ENCODE peak calls at places on chromosomes 4 and X, in four cellular contexts. One of them, this sample, is unnamed.

GRCh38 chr4:2172627-2173231 is 69.2 kb downstream of the HAUS3 start:
- DNase-seq in H9: no peak
- DNase-seq in neuronal stem cell: no peak
- DNase-seq in mesenchymal stem cell: no peak
- DNase-seq in this sample: no peak

GRCh38 chrX:153649178-153649914 is 2.3 kb downstream of the DUSP9 start:
- DNase-seq in H9: peak; percentile 76
- DNase-seq in neuronal stem cell: no peak
- DNase-seq in mesenchymal stem cell: no peak
- DNase-seq in this sample: peak; percentile 79

GRCh38 chrX:13177921-13178320 is 133.5 kb upstream of the FAM9C start:
- DNase-seq in H9: no peak
- DNase-seq in neuronal stem cell: no peak
- DNase-seq in mesenchymal stem cell: no peak
- DNase-seq in this sample: no peak

GRCh38 chr4:24963277-24963676 is 50.4 kb upstream of the CCDC149 start:
- DNase-seq in H9: peak; percentile 33
- DNase-seq in neuronal stem cell: no peak
- DNase-seq in mesenchymal stem cell: no peak
- DNase-seq in this sample: no peak

GRCh38 chrX:77174680-77175336 is 272.4 kb upstream of the FGF16 start:
- DNase-seq in H9: no peak
- DNase-seq in neuronal stem cell: no peak
- DNase-seq in mesenchymal stem cell: no peak
- DNase-seq in this sample: peak; percentile 0

GRCh38 chrX:154051210-154051810 is 31.6 kb upstream of the IRAK1 start:
- DNase-seq in H9: peak; percentile 49
- DNase-seq in neuronal stem cell: peak; percentile 24
- DNase-seq in mesenchymal stem cell: peak; percentile 66
- DNase-seq in this sample: peak; percentile 67

GRCh38 chrX:38150993-38151392 is 69.7 kb downstream of the SRPX start:
- DNase-seq in H9: no peak
- DNase-seq in neuronal stem cell: no peak
- DNase-seq in mesenchymal stem cell: no peak
- DNase-seq in this sample: no peak

GRCh38 chrX:149699761-149700160 is 12.1 kb upstream of the MAGEA11 start:
- DNase-seq in H9: no peak
- DNase-seq in neuronal stem cell: no peak
- DNase-seq in mesenchymal stem cell: no peak
- DNase-seq in this sample: peak; percentile 14

GRCh38 chr4:28490669-28491068 is 1630.0 kb downstream of the STIM2 start:
- DNase-seq in H9: no peak
- DNase-seq in neuronal stem cell: no peak
- DNase-seq in mesenchymal stem cell: no peak
- DNase-seq in this sample: peak; percentile 8

GRCh38 chr4:100016191-100016590 is 66.1 kb upstream of the H2AZ1 start:
- DNase-seq in H9: no peak
- DNase-seq in neuronal stem cell: no peak
- DNase-seq in mesenchymal stem cell: peak; percentile 85
- DNase-seq in this sample: no peak

GRCh38 chrX:57651169-57651919 is 28.7 kb downstream of the NLRP2B start:
- DNase-seq in H9: peak; percentile 28
- DNase-seq in neuronal stem cell: no peak
- DNase-seq in mesenchymal stem cell: no peak
- DNase-seq in this sample: no peak

GRCh38 chr4:122705035-122705434 is 27.5 kb upstream of the BBS12 start:
- DNase-seq in H9: no peak
- DNase-seq in neuronal stem cell: no peak
- DNase-seq in mesenchymal stem cell: no peak
- DNase-seq in this sample: no peak

GRCh38 chrX:50430917-50431316 is 39.7 kb downstream of the DGKK start:
- DNase-seq in H9: no peak
- DNase-seq in neuronal stem cell: no peak
- DNase-seq in mesenchymal stem cell: no peak
- DNase-seq in this sample: peak; percentile 33

GRCh38 chrX:46561931-46562721 is 11.4 kb upstream of the CHST7 start:
- DNase-seq in H9: no peak
- DNase-seq in neuronal stem cell: no peak
- DNase-seq in mesenchymal stem cell: no peak
- DNase-seq in this sample: no peak

GRCh38 chrX:96314974-96315373 is 369.7 kb upstream of the DIAPH2 start:
- DNase-seq in H9: no peak
- DNase-seq in neuronal stem cell: no peak
- DNase-seq in mesenchymal stem cell: peak; percentile 24
- DNase-seq in this sample: no peak

GRCh38 chr4:108170729-108171540 is 2.2 kb upstream of the LEF1 start:
- DNase-seq in H9: no peak
- DNase-seq in neuronal stem cell: peak; percentile 30
- DNase-seq in mesenchymal stem cell: peak; percentile 42
- DNase-seq in this sample: peak; percentile 72

GRCh38 chr4:6641971-6642320 is 1.5 kb downstream of the MRFAP1 start:
- DNase-seq in H9: no peak
- DNase-seq in neuronal stem cell: no peak
- DNase-seq in mesenchymal stem cell: no peak
- DNase-seq in this sample: no peak

GRCh38 chr4:7872264-7872771 is 67.3 kb downstream of the AFAP1 start:
- DNase-seq in H9: no peak
- DNase-seq in neuronal stem cell: no peak
- DNase-seq in mesenchymal stem cell: no peak
- DNase-seq in this sample: peak; percentile 88

GRCh38 chr4:169314906-169315305 is 44.1 kb upstream of the SH3RF1 start:
- DNase-seq in H9: no peak
- DNase-seq in neuronal stem cell: no peak
- DNase-seq in mesenchymal stem cell: peak; percentile 47
- DNase-seq in this sample: no peak

GRCh38 chrX:7233632-7234406 is 85.9 kb upstream of the PUDP start:
- DNase-seq in H9: no peak
- DNase-seq in neuronal stem cell: no peak
- DNase-seq in mesenchymal stem cell: no peak
- DNase-seq in this sample: no peak

GRCh38 chr4:174213734-174214101 is 69.7 kb downstream of the FBXO8 start:
- DNase-seq in H9: no peak
- DNase-seq in neuronal stem cell: peak; percentile 11
- DNase-seq in mesenchymal stem cell: peak; percentile 17
- DNase-seq in this sample: no peak

GRCh38 chr4:147034372-147034771 is 88.7 kb upstream of the TTC29 start:
- DNase-seq in H9: no peak
- DNase-seq in neuronal stem cell: no peak
- DNase-seq in mesenchymal stem cell: no peak
- DNase-seq in this sample: no peak

GRCh38 chr4:147363514-147363913 is 117.4 kb upstream of the EDNRA start:
- DNase-seq in H9: no peak
- DNase-seq in neuronal stem cell: no peak
- DNase-seq in mesenchymal stem cell: no peak
- DNase-seq in this sample: no peak

GRCh38 chr4:7173821-7174220 is 18.5 kb upstream of the SORCS2 start:
- DNase-seq in H9: peak; percentile 2
- DNase-seq in neuronal stem cell: no peak
- DNase-seq in mesenchymal stem cell: no peak
- DNase-seq in this sample: no peak

GRCh38 chr4:111961806-111962205 is 183.4 kb upstream of the FAM241A start:
- DNase-seq in H9: no peak
- DNase-seq in neuronal stem cell: no peak
- DNase-seq in mesenchymal stem cell: peak; percentile 25
- DNase-seq in this sample: no peak

GRCh38 chrX:50988649-50989048 is 78.1 kb downstream of the BMP15 start:
- DNase-seq in H9: no peak
- DNase-seq in neuronal stem cell: no peak
- DNase-seq in mesenchymal stem cell: peak; percentile 18
- DNase-seq in this sample: peak; percentile 28

GRCh38 chrX:15877380-15877779 is 22.8 kb upstream of the AP1S2 start:
- DNase-seq in H9: no peak
- DNase-seq in neuronal stem cell: no peak
- DNase-seq in mesenchymal stem cell: no peak
- DNase-seq in this sample: no peak

GRCh38 chr4:120440730-120441129 is 374.1 kb upstream of the MAD2L1 start:
- DNase-seq in H9: no peak
- DNase-seq in neuronal stem cell: no peak
- DNase-seq in mesenchymal stem cell: no peak
- DNase-seq in this sample: no peak

GRCh38 chr4:879730-880079 is 52.4 kb downstream of the GAK start:
- DNase-seq in H9: no peak
- DNase-seq in neuronal stem cell: no peak
- DNase-seq in mesenchymal stem cell: no peak
- DNase-seq in this sample: no peak

GRCh38 chr4:48877827-48878535 is 28.6 kb downstream of the OCIAD2 start:
- DNase-seq in H9: no peak
- DNase-seq in neuronal stem cell: no peak
- DNase-seq in mesenchymal stem cell: no peak
- DNase-seq in this sample: peak; percentile 36

GRCh38 chr4:52234539-52235174 is 183.6 kb downstream of the SPATA18 start:
- DNase-seq in H9: no peak
- DNase-seq in neuronal stem cell: peak; percentile 17
- DNase-seq in mesenchymal stem cell: peak; percentile 61
- DNase-seq in this sample: peak; percentile 60

GRCh38 chr4:37693450-37694190 is 7.4 kb upstream of the RELL1 start:
- DNase-seq in H9: no peak
- DNase-seq in neuronal stem cell: no peak
- DNase-seq in mesenchymal stem cell: peak; percentile 93
- DNase-seq in this sample: no peak

GRCh38 chr4:24470681-24471622 is 113.4 kb downstream of the DHX15 start:
- DNase-seq in H9: peak; percentile 43
- DNase-seq in neuronal stem cell: peak; percentile 46
- DNase-seq in mesenchymal stem cell: peak; percentile 64
- DNase-seq in this sample: peak; percentile 79

GRCh38 chrX:134694333-134694925 is 36.2 kb upstream of the PLAC1 start:
- DNase-seq in H9: no peak
- DNase-seq in neuronal stem cell: no peak
- DNase-seq in mesenchymal stem cell: no peak
- DNase-seq in this sample: no peak

GRCh38 chr4:76105652-76106051 is 31.1 kb downstream of the ART3 start:
- DNase-seq in H9: no peak
- DNase-seq in neuronal stem cell: no peak
- DNase-seq in mesenchymal stem cell: no peak
- DNase-seq in this sample: no peak

GRCh38 chr4:20684852-20685763 is 15.2 kb upstream of the PACRGL start:
- DNase-seq in H9: no peak
- DNase-seq in neuronal stem cell: no peak
- DNase-seq in mesenchymal stem cell: peak; percentile 40
- DNase-seq in this sample: no peak

GRCh38 chr4:176339936-176340761 is 20.4 kb downstream of the SPCS3 start:
- DNase-seq in H9: no peak
- DNase-seq in neuronal stem cell: no peak
- DNase-seq in mesenchymal stem cell: no peak
- DNase-seq in this sample: peak; percentile 44

GRCh38 chrX:68894142-68894512 is 65.3 kb downstream of the EFNB1 start:
- DNase-seq in H9: no peak
- DNase-seq in neuronal stem cell: no peak
- DNase-seq in mesenchymal stem cell: no peak
- DNase-seq in this sample: no peak
- H3K23ac ChIP-seq in H9: no peak overlapping the region
- H3K23ac ChIP-seq in neuronal stem cell: no peak overlapping the region
- H3K23ac ChIP-seq in mesenchymal stem cell: no peak overlapping the region
- H3K23ac ChIP-seq in this sample: no peak overlapping the region

GRCh38 chr4:187118166-187118565 is 394.5 kb upstream of the FAT1 start:
- DNase-seq in H9: no peak
- DNase-seq in neuronal stem cell: no peak
- DNase-seq in mesenchymal stem cell: no peak
- DNase-seq in this sample: no peak

GRCh38 chr4:187124311-187124710 is 400.7 kb upstream of the FAT1 start:
- DNase-seq in H9: no peak
- DNase-seq in neuronal stem cell: peak; percentile 6
- DNase-seq in mesenchymal stem cell: no peak
- DNase-seq in this sample: no peak

GRCh38 chr4:187118731-187119130 is 395.1 kb upstream of the FAT1 start:
- DNase-seq in H9: no peak
- DNase-seq in neuronal stem cell: no peak
- DNase-seq in mesenchymal stem cell: peak; percentile 2
- DNase-seq in this sample: no peak
- H3K27me3 ChIP-seq in H9: no peaks in the 10 kb centered on the region
- H3K27me3 ChIP-seq in neuronal stem cell: no peaks in the 10 kb centered on the region
- H3K27me3 ChIP-seq in mesenchymal stem cell: no peaks in the 10 kb centered on the region
- H3K27me3 ChIP-seq in this sample: no peaks in the 10 kb centered on the region

GRCh38 chr4:98657531-98658286 is 702 bp downstream of the TSPAN5 start:
- DNase-seq in H9: peak; percentile 68
- DNase-seq in neuronal stem cell: peak; percentile 37
- DNase-seq in mesenchymal stem cell: peak; percentile 81
- DNase-seq in this sample: peak; percentile 54
- H3K23ac ChIP-seq in H9: no peak overlapping the region
- H3K23ac ChIP-seq in neuronal stem cell: no peak overlapping the region
- H3K23ac ChIP-seq in mesenchymal stem cell: peak overlapping the region; percentile 92
- H3K23ac ChIP-seq in this sample: no peak overlapping the region

GRCh38 chrX:66163447-66163846 is 600 bp upstream of the HEPH start:
- DNase-seq in H9: no peak
- DNase-seq in neuronal stem cell: no peak
- DNase-seq in mesenchymal stem cell: no peak
- DNase-seq in this sample: no peak

GRCh38 chrX:66164470-66164869 is 423 bp downstream of the HEPH start:
- DNase-seq in H9: no peak
- DNase-seq in neuronal stem cell: peak; percentile 4
- DNase-seq in mesenchymal stem cell: no peak
- DNase-seq in this sample: peak; percentile 13

GRCh38 chrX:66164931-66165330 is 884 bp downstream of the HEPH start:
- DNase-seq in H9: no peak
- DNase-seq in neuronal stem cell: no peak
- DNase-seq in mesenchymal stem cell: no peak
- DNase-seq in this sample: no peak

GRCh38 chrX:66163849-66164401 is at the start of gene HEPH:
- DNase-seq in H9: peak; percentile 36
- DNase-seq in neuronal stem cell: peak; percentile 38
- DNase-seq in mesenchymal stem cell: peak; percentile 48
- DNase-seq in this sample: peak; percentile 91

DNA sequence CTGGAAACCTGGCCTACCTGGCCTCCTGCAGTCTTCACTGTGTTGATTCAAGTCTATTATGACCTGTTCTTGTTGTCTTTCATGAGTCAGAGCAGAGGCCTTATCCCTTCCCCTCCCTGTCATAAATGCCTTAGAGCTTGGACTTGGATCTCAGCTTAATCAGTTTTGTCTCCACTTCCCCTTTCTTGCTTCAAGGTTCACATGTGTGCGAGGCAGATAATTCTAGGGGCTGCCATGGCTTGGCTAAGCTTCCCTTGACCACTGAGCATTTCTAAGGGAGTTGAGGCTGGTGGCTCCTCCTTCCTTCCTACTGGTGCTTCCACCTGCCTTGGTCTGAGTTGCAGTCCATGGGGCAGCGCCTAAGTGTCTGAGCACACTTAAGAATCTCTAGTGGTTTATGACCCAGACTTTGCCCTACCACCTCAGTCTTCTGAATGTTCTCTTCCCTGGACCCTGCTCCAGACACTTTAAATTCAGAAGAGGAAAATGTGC is 1.7 kb upstream of the HEPH start:
- DNase-seq in H9: no peak
- DNase-seq in neuronal stem cell: no peak
- DNase-seq in mesenchymal stem cell: no peak
- DNase-seq in this sample: no peak
- H3K27me3 ChIP-seq in H9: no peaks in the 10 kb centered on the region
- H3K27me3 ChIP-seq in neuronal stem cell: no peaks in the 10 kb centered on the region
- H3K27me3 ChIP-seq in mesenchymal stem cell: no peaks in the 10 kb centered on the region
- H3K27me3 ChIP-seq in this sample: no peaks in the 10 kb centered on the region

GRCh38 chrX:33188881-33189280 is 22.5 kb downstream of the DMD start:
- DNase-seq in H9: no peak
- DNase-seq in neuronal stem cell: no peak
- DNase-seq in mesenchymal stem cell: no peak
- DNase-seq in this sample: no peak
- H3K23ac ChIP-seq in H9: no peak overlapping the region
- H3K23ac ChIP-seq in neuronal stem cell: no peak overlapping the region
- H3K23ac ChIP-seq in mesenchymal stem cell: no peak overlapping the region
- H3K23ac ChIP-seq in this sample: no peak overlapping the region

GRCh38 chrX:34879361-34879760 is 63.2 kb upstream of the FAM47B start:
- DNase-seq in H9: no peak
- DNase-seq in neuronal stem cell: no peak
- DNase-seq in mesenchymal stem cell: no peak
- DNase-seq in this sample: no peak
- H3K27me3 ChIP-seq in H9: no peaks in the 10 kb centered on the region
- H3K27me3 ChIP-seq in neuronal stem cell: no peaks in the 10 kb centered on the region
- H3K27me3 ChIP-seq in mesenchymal stem cell: no peaks in the 10 kb centered on the region
- H3K27me3 ChIP-seq in this sample: no peaks in the 10 kb centered on the region

This sample was measured in mesendoderm.